ENCODE peak calls at places on chromosomes 6 and 20, in nine cellular contexts. R is IMR-90; Q is CD8-positive, alpha-beta T cell; W is neural progenitor cell; M is bronchial epithelial cell; T is heart right ventricle; G is tibial artery; I is Peyer's patch; O is GM23338. B is an unnamed sample.

GRCh38 chr6:149190228-149190831 is 127.2 kb upstream of the TAB2 start:
- DNase-seq in R (peak; percentile 13), Q (peak; percentile 50), W (peak; percentile 11), M (peak; percentile 40), T (no peak), G (no peak), I (peak; percentile 86), O (peak; percentile 85), B (peak; percentile 26)

GRCh38 chr6:149961728-149962425 is 1.9 kb upstream of the ULBP1 start:
- DNase-seq in R (no peak), Q (peak; percentile 62), W (peak; percentile 62), M (peak; percentile 28), T (no peak), G (no peak), I (no peak), O (peak; percentile 70), B (no peak)

GRCh38 chr6:14518515-14519217 is 401.1 kb downstream of the CD83 start:
- DNase-seq in R (peak; percentile 12), Q (no peak), W (no peak), M (no peak), T (no peak), G (no peak), I (no peak), O (no peak), B (peak; percentile 89)

GRCh38 chr6:34360556-34360955 is 31.9 kb downstream of the NUDT3 start:
- DNase-seq in R (peak; percentile 80), Q (no peak), W (no peak), M (no peak), T (no peak), G (no peak), I (no peak), O (no peak), B (peak; percentile 31)

GRCh38 chr20:1816384-1817381 is 78.5 kb upstream of the SIRPA start:
- DNase-seq in R (peak; percentile 63), Q (no peak), W (peak; percentile 51), M (peak; percentile 85), T (no peak), G (peak; percentile 75), I (peak; percentile 36), O (no peak), B (peak; percentile 77)

GRCh38 chr20:16385891-16386290 is 187.4 kb downstream of the KIF16B start:
- DNase-seq in R (no peak), Q (no peak), W (no peak), M (no peak), T (no peak), G (no peak), I (no peak), O (no peak), B (no peak)

GRCh38 chr6:137894779-137895385 is 27.8 kb downstream of the TNFAIP3 start:
- DNase-seq in R (peak; percentile 73), Q (no peak), W (no peak), M (peak; percentile 88), T (no peak), G (no peak), I (no peak), O (no peak), B (peak; percentile 69)

GRCh38 chr6:38150681-38151296 is 331.3 kb downstream of the ZFAND3 start:
- DNase-seq in R (no peak), Q (no peak), W (no peak), M (no peak), T (no peak), G (no peak), I (no peak), O (no peak), B (no peak)

GRCh38 chr6:45717715-45718114 is 297.9 kb downstream of the CLIC5 start:
- DNase-seq in R (no peak), Q (no peak), W (no peak), M (no peak), T (no peak), G (no peak), I (no peak), O (no peak), B (no peak)

GRCh38 chr6:151254451-151255081 is 14.8 kb downstream of the AKAP12 start:
- DNase-seq in R (peak; percentile 33), Q (no peak), W (no peak), M (peak; percentile 38), T (no peak), G (no peak), I (no peak), O (peak; percentile 61), B (no peak)

GRCh38 chr20:11305406-11305805 is 612.3 kb upstream of the BTBD3 start:
- DNase-seq in R (peak; percentile 5), Q (no peak), W (no peak), M (peak; percentile 69), T (no peak), G (no peak), I (no peak), O (peak; percentile 61), B (no peak)

GRCh38 chr6:3045369-3045768 is 22.9 kb upstream of the RIPK1 start:
- DNase-seq in R (no peak), Q (no peak), W (no peak), M (no peak), T (no peak), G (no peak), I (no peak), O (no peak), B (no peak)

GRCh38 chr6:138387577-138388368 is 10.1 kb downstream of the SMIM28 start:
- DNase-seq in R (no peak), Q (no peak), W (no peak), M (no peak), T (no peak), G (no peak), I (no peak), O (no peak), B (no peak)

GRCh38 chr6:7419065-7419464 is 29.5 kb downstream of the RIOK1 start:
- DNase-seq in R (peak; percentile 57), Q (no peak), W (no peak), M (no peak), T (no peak), G (no peak), I (no peak), O (no peak), B (no peak)

GRCh38 chr20:4898282-4898681 is 103.0 kb downstream of the SLC23A2 start:
- DNase-seq in R (peak; percentile 89), Q (no peak), W (no peak), M (peak; percentile 97), T (peak; percentile 35), G (peak; percentile 71), I (peak; percentile 51), O (no peak), B (peak; percentile 89)

GRCh38 chr20:16064991-16065707 is 508.1 kb downstream of the KIF16B start:
- DNase-seq in R (no peak), Q (no peak), W (no peak), M (no peak), T (no peak), G (no peak), I (no peak), O (peak; percentile 31), B (no peak)

GRCh38 chr6:29553268-29554057 is 6.1 kb downstream of the UBD start:
- DNase-seq in R (peak; percentile 54), Q (peak; percentile 20), W (peak; percentile 92), M (peak; percentile 12), T (peak; percentile 67), G (no peak), I (peak; percentile 70), O (peak; percentile 90), B (peak; percentile 80)

GRCh38 chr6:67722861-67723261 is 912.2 kb upstream of the ADGRB3 start:
- DNase-seq in R (no peak), Q (no peak), W (no peak), M (no peak), T (peak; percentile 6), G (peak; percentile 61), I (no peak), O (no peak), B (no peak)

GRCh38 chr20:50034567-50035170 is 51.9 kb downstream of the SNAI1 start:
- DNase-seq in R (peak; percentile 37), Q (no peak), W (no peak), M (peak; percentile 49), T (peak; percentile 45), G (peak; percentile 92), I (no peak), O (no peak), B (peak; percentile 36)

GRCh38 chr20:16485406-16485805 is 87.8 kb downstream of the KIF16B start:
- DNase-seq in R (peak; percentile 30), Q (no peak), W (no peak), M (peak; percentile 6), T (no peak), G (no peak), I (no peak), O (no peak), B (peak; percentile 64)

GRCh38 chr20:20699144-20699543 is 13.3 kb downstream of the RALGAPA2 start:
- DNase-seq in R (no peak), Q (no peak), W (no peak), M (peak; percentile 31), T (no peak), G (no peak), I (no peak), O (no peak), B (no peak)

GRCh38 chr20:44651507-44652373 is at the start of gene ADA:
- DNase-seq in R (peak; percentile 21), Q (peak; percentile 51), W (peak; percentile 89), M (peak; percentile 54), T (peak; percentile 79), G (peak; percentile 80), I (peak; percentile 78), O (peak; percentile 71), B (peak; percentile 15)

GRCh38 chr6:18538315-18538714 is 151.2 kb downstream of the RNF144B start:
- DNase-seq in R (no peak), Q (no peak), W (no peak), M (no peak), T (no peak), G (no peak), I (no peak), O (no peak), B (no peak)

GRCh38 chr6:27517928-27518787 is 45.3 kb upstream of the ZNF184 start:
- DNase-seq in R (no peak), Q (no peak), W (no peak), M (no peak), T (no peak), G (no peak), I (no peak), O (no peak), B (no peak)
- H3K4me3 ChIP-seq in R (peak overlapping the region; percentile 74), Q (peak overlapping the region; percentile 88), W (peak overlapping the region; percentile 84), M (peak overlapping the region; percentile 90), T (peak overlapping the region; percentile 73), G (peak overlapping the region; percentile 82), I (peak overlapping the region; percentile 54), O (peak overlapping the region; percentile 74), B (peak overlapping the region; percentile 80)

GRCh38 chr6:20564269-20564668 is 30.0 kb downstream of the CDKAL1 start:
- DNase-seq in R (peak; percentile 27), Q (no peak), W (peak; percentile 15), M (peak; percentile 20), T (no peak), G (no peak), I (no peak), O (no peak), B (peak; percentile 35)
- TF ChIP-seq CTCF in R (peak; percentile 59), Q (peak; percentile 87), W (peak; percentile 71), M (peak; percentile 14), T (peak; percentile 70), G (peak; percentile 59), I (peak; percentile 61), O (no peak), B (peak; percentile 50)

GRCh38 chr6:146545608-146546007 is 2.0 kb downstream of the RAB32 start:
- DNase-seq in R (peak; percentile 84), Q (no peak), W (no peak), M (peak; percentile 42), T (no peak), G (no peak), I (no peak), O (no peak), B (peak; percentile 54)
- H3K4me3 ChIP-seq in R (peak overlapping the region; percentile 76), Q (no peak overlapping the region), W (no peak overlapping the region), M (peak overlapping the region; percentile 45), T (peak overlapping the region; percentile 84), G (peak overlapping the region; percentile 79), I (no peak overlapping the region), O (no peak overlapping the region), B (peak overlapping the region; percentile 81)

GRCh38 chr6:1698527-1698926 is 88.8 kb downstream of the FOXC1 start:
- DNase-seq in R (no peak), Q (no peak), W (no peak), M (no peak), T (no peak), G (no peak), I (no peak), O (no peak), B (no peak)
- TF ChIP-seq CTCF in R (no peak), Q (no peak), W (no peak), M (no peak), T (no peak), G (no peak), I (no peak), O (peak; percentile 40), B (no peak)